ENCODE peak calls at places on chromosomes 12 and 14, in four cellular contexts. T, I, Q and N are unnamed samples.
A peak's percentile ranks its signal among the peaks of the same experiment; 100 is the strongest.

GRCh38 chr14:23366163-23366921 is 1.4 kb upstream of the EFS start:
- DNase-seq in T (no peak), I (no peak), Q (no peak), N (no peak)

GRCh38 chr12:13561923-13562322 is 365.4 kb downstream of the EMP1 start:
- DNase-seq in T (no peak), I (no peak), Q (no peak), N (no peak)

GRCh38 chr12:24494401-24494800 is 454.5 kb downstream of the BCAT1 start:
- DNase-seq in T (no peak), I (no peak), Q (no peak), N (no peak)

GRCh38 chr14:21044106-21044618 is 2.0 kb downstream of the RNASE7 start:
- DNase-seq in T (no peak), I (no peak), Q (no peak), N (no peak)

GRCh38 chr14:94412671-94413638 is 24.6 kb upstream of the SERPINA1 start:
- DNase-seq in T (no peak), I (no peak), Q (peak; percentile 39), N (no peak)

GRCh38 chr14:105089746-105090492 is 24.7 kb upstream of the GPR132 start:
- DNase-seq in T (no peak), I (no peak), Q (no peak), N (no peak)

GRCh38 chr14:22047105-22047504 is 373.5 kb upstream of the OR4E1 start:
- DNase-seq in T (no peak), I (peak; percentile 8), Q (peak; percentile 77), N (peak; percentile 1)

GRCh38 chr12:12902036-12902435 is 10.7 kb downstream of the GPRC5A start:
- DNase-seq in T (peak; percentile 69), I (no peak), Q (no peak), N (no peak)

GRCh38 chr12:24728366-24728765 is 220.5 kb downstream of the BCAT1 start:
- DNase-seq in T (peak; percentile 22), I (no peak), Q (peak; percentile 65), N (no peak)

GRCh38 chr14:74612346-74613021 is 447 bp upstream of the LTBP2 start:
- DNase-seq in T (peak; percentile 18), I (peak; percentile 77), Q (peak; percentile 68), N (peak; percentile 79)

GRCh38 chr14:34926552-34926951 is 51.4 kb upstream of the BAZ1A start:
- DNase-seq in T (no peak), I (no peak), Q (no peak), N (no peak)

GRCh38 chr12:63826002-63826585 is 18.4 kb upstream of the SRGAP1 start:
- DNase-seq in T (peak; percentile 56), I (no peak), Q (peak; percentile 83), N (no peak)

GRCh38 chr12:24360057-24360456 is 410.6 kb upstream of the SOX5 start:
- DNase-seq in T (no peak), I (no peak), Q (no peak), N (no peak)

GRCh38 chr12:104243971-104244370 is 28.4 kb downstream of the TXNRD1 start:
- DNase-seq in T (no peak), I (no peak), Q (no peak), N (no peak)

GRCh38 chr14:74949211-74949610 is 6.2 kb downstream of the PGF start:
- DNase-seq in T (no peak), I (no peak), Q (no peak), N (no peak)

GRCh38 chr12:51232642-51233041 is 6.0 kb upstream of the DAZAP2 start:
- DNase-seq in T (no peak), I (no peak), Q (no peak), N (no peak)

GRCh38 chr12:116539905-116540482 is 19.2 kb upstream of the MAP1LC3B2 start:
- DNase-seq in T (peak; percentile 66), I (no peak), Q (no peak), N (peak; percentile 16)

GRCh38 chr14:55926007-55926406 is 192.2 kb upstream of the PELI2 start:
- DNase-seq in T (no peak), I (no peak), Q (no peak), N (no peak)

GRCh38 chr14:100666851-100667250 is 59.8 kb upstream of the DLK1 start:
- DNase-seq in T (no peak), I (no peak), Q (no peak), N (no peak)

GRCh38 chr14:40485688-40486087 is 1053.5 kb upstream of the FBXO33 start:
- DNase-seq in T (no peak), I (no peak), Q (no peak), N (no peak)